ENCODE peak calls at places on chromosomes 4 and X, in six cellular contexts. O is ovary; H is hepatocyte; E is neural progenitor cell; X is CD4-positive, alpha-beta T cell; Q is HFF-Myc. P is an unnamed sample.

GRCh38 chr4:89119166-89119565 is 7.8 kb downstream of the TIGD2 start:
- DNase-seq in O (no peak), H (no peak), E (no peak), X (no peak), Q (no peak), P (peak)

GRCh38 chr4:11814758-11815157 is 386.1 kb upstream of the HS3ST1 start:
- DNase-seq in O (no peak), H (no peak), E (no peak), X (no peak), Q (no peak), P (peak)

GRCh38 chr4:86032476-86033022 is 327.3 kb downstream of the MAPK10 start:
- DNase-seq in O (no peak), H (peak), E (no peak), X (no peak), Q (no peak), P (peak)

GRCh38 chr4:27318740-27319139 is 458.1 kb downstream of the STIM2 start:
- DNase-seq in O (no peak), H (peak), E (peak), X (no peak), Q (peak), P (peak)

GRCh38 chr4:59583845-59584568 is 1616.1 kb upstream of the ADGRL3 start:
- DNase-seq in O (no peak), H (no peak), E (no peak), X (no peak), Q (no peak), P (no peak)

GRCh38 chrX:9164535-9165425 is 130.9 kb upstream of the FAM9B start:
- DNase-seq in O (no peak), H (no peak), E (no peak), X (no peak), Q (no peak), P (peak)

GRCh38 chr4:138092060-138092459 is 150.1 kb downstream of the SLC7A11 start:
- DNase-seq in O (no peak), H (no peak), E (no peak), X (no peak), Q (no peak), P (no peak)

GRCh38 chr4:152165851-152166250 is 370.0 kb downstream of the FBXW7 start:
- DNase-seq in O (no peak), H (no peak), E (no peak), X (no peak), Q (no peak), P (no peak)

GRCh38 chr4:182478475-182478874 is 235.3 kb downstream of the TENM3 start:
- DNase-seq in O (no peak), H (peak), E (peak), X (no peak), Q (peak), P (peak)

GRCh38 chr4:48781968-48782367 is 1.9 kb upstream of the FRYL start:
- DNase-seq in O (no peak), H (no peak), E (no peak), X (no peak), Q (no peak), P (no peak)

GRCh38 chr4:27084685-27085356 is 224.2 kb downstream of the STIM2 start:
- DNase-seq in O (peak), H (peak), E (peak), X (no peak), Q (no peak), P (peak)

GRCh38 chr4:45946699-45947098 is 177.2 kb downstream of the GABRG1 start:
- DNase-seq in O (no peak), H (no peak), E (no peak), X (no peak), Q (no peak), P (no peak)

GRCh38 chrX:14032383-14032782 is 2.7 kb upstream of the GEMIN8 start:
- DNase-seq in O (peak), H (peak), E (peak), X (peak), Q (no peak), P (peak)

GRCh38 chr4:176593943-176594342 is 198.8 kb downstream of the VEGFC start:
- DNase-seq in O (no peak), H (no peak), E (no peak), X (no peak), Q (no peak), P (no peak)

GRCh38 chr4:142044271-142044670 is 407.9 kb downstream of the IL15 start:
- DNase-seq in O (no peak), H (no peak), E (no peak), X (no peak), Q (peak), P (peak)

GRCh38 chr4:101790521-101791188 is at the start of gene BANK1:
- DNase-seq in O (no peak), H (peak), E (peak), X (peak), Q (no peak), P (peak)

GRCh38 chrX:53223955-53224859 is 800 bp downstream of the KDM5C start:
- DNase-seq in O (no peak), H (peak), E (peak), X (peak), Q (no peak), P (peak)

GRCh38 chrX:100931218-100931924 is 2.7 kb upstream of the XKRX start:
- DNase-seq in O (no peak), H (no peak), E (no peak), X (no peak), Q (no peak), P (no peak)

GRCh38 chr4:38275331-38275821 is 315.2 kb downstream of the PTTG2 start:
- DNase-seq in O (no peak), H (peak), E (no peak), X (no peak), Q (no peak), P (no peak)

GRCh38 chrX:11530621-11531020 is 135.1 kb downstream of the ARHGAP6 start:
- DNase-seq in O (peak), H (no peak), E (no peak), X (no peak), Q (no peak), P (no peak)

GRCh38 chrX:3485727-3486126 is 139.3 kb upstream of the MXRA5 start:
- DNase-seq in O (no peak), H (no peak), E (no peak), X (no peak), Q (no peak), P (no peak)

GRCh38 chr4:33270403-33270802 is 2550.2 kb downstream of the PCDH7 start:
- DNase-seq in O (no peak), H (no peak), E (no peak), X (no peak), Q (no peak), P (no peak)

GRCh38 chr4:86569103-86569870 is 24.8 kb upstream of the PTPN13 start:
- DNase-seq in O (no peak), H (no peak), E (no peak), X (no peak), Q (no peak), P (no peak)

GRCh38 chr4:116598980-116599789 is 486.2 kb downstream of the TRAM1L1 start:
- DNase-seq in O (no peak), H (no peak), E (no peak), X (no peak), Q (no peak), P (no peak)

GRCh38 chr4:122776916-122777315 is 44.4 kb downstream of the BBS12 start:
- DNase-seq in O (no peak), H (no peak), E (no peak), X (no peak), Q (no peak), P (peak)

GRCh38 chr4:176156656-176157055 is 38.7 kb downstream of the SPATA4 start:
- DNase-seq in O (no peak), H (no peak), E (no peak), X (no peak), Q (peak), P (peak)

GRCh38 chr4:165493359-165493758 is 114.6 kb downstream of the CPE start:
- DNase-seq in O (peak), H (peak), E (peak), X (peak), Q (no peak), P (peak)

GRCh38 chr4:176137626-176138025 is 57.8 kb downstream of the SPATA4 start:
- DNase-seq in O (no peak), H (no peak), E (no peak), X (no peak), Q (peak), P (peak)

GRCh38 chr4:92501456-92501855 is 197.7 kb downstream of the GRID2 start:
- DNase-seq in O (no peak), H (no peak), E (no peak), X (no peak), Q (no peak), P (no peak)

GRCh38 chrX:130125090-130125489 is 14.8 kb upstream of the ELF4 start:
- DNase-seq in O (peak), H (peak), E (no peak), X (no peak), Q (no peak), P (peak)

GRCh38 chr4:87848622-87849351 is 16.0 kb downstream of the MEPE start:
- DNase-seq in O (peak), H (peak), E (peak), X (peak), Q (peak), P (peak)

GRCh38 chr4:152269448-152270191 is 266.3 kb downstream of the FBXW7 start:
- DNase-seq in O (no peak), H (no peak), E (no peak), X (no peak), Q (no peak), P (no peak)

GRCh38 chr4:30722092-30722915 is 2.1 kb downstream of the PCDH7 start:
- DNase-seq in O (peak), H (peak), E (peak), X (no peak), Q (no peak), P (no peak)

GRCh38 chr4:38857354-38858096 is 908 bp upstream of the TLR6 start:
- DNase-seq in O (no peak), H (peak), E (no peak), X (no peak), Q (no peak), P (peak)

GRCh38 chrX:139559383-139560042 is 29.0 kb downstream of the F9 start:
- DNase-seq in O (no peak), H (peak), E (peak), X (no peak), Q (no peak), P (peak)

GRCh38 chrX:110786486-110786885 is 9.1 kb downstream of the CHRDL1 start:
- DNase-seq in O (no peak), H (no peak), E (no peak), X (no peak), Q (no peak), P (no peak)

GRCh38 chr4:145182212-145182611 is 1.8 kb upstream of the OTUD4 start:
- DNase-seq in O (no peak), H (no peak), E (no peak), X (no peak), Q (no peak), P (no peak)

GRCh38 chr4:145179201-145179860 is 1.1 kb downstream of the OTUD4 start:
- DNase-seq in O (peak), H (peak), E (peak), X (peak), Q (no peak), P (peak)

GRCh38 chr4:145181091-145181501 is 707 bp upstream of the OTUD4 start:
- DNase-seq in O (no peak), H (no peak), E (no peak), X (no peak), Q (no peak), P (no peak)

GRCh38 chr4:145178740-145179139 is 1.6 kb downstream of the OTUD4 start:
- DNase-seq in O (no peak), H (no peak), E (no peak), X (no peak), Q (no peak), P (no peak)

GRCh38 chr4:145180298-145181090 is at the start of gene OTUD4:
- DNase-seq in O (peak), H (peak), E (peak), X (peak), Q (peak), P (peak)
- TF ChIP-seq CTCF in O (no peak), H (peak), E (peak), X (no peak), Q (no peak), P (no peak)

GRCh38 chr4:6332669-6333050 is 63.0 kb downstream of the WFS1 start:
- DNase-seq in O (no peak), H (no peak), E (no peak), X (no peak), Q (no peak), P (no peak)

GRCh38 chr4:6333301-6334202 is 63.9 kb downstream of the WFS1 start:
- DNase-seq in O (no peak), H (no peak), E (no peak), X (no peak), Q (no peak), P (peak)

GRCh38 chr4:6335040-6335590 is 65.5 kb downstream of the WFS1 start:
- DNase-seq in O (no peak), H (no peak), E (no peak), X (no peak), Q (no peak), P (no peak)

GRCh38 chr4:6336166-6336565 is 66.5 kb downstream of the WFS1 start:
- DNase-seq in O (no peak), H (no peak), E (no peak), X (no peak), Q (no peak), P (no peak)

GRCh38 chr4:6334203-6334887 is 64.7 kb downstream of the WFS1 start:
- DNase-seq in O (no peak), H (no peak), E (no peak), X (no peak), Q (no peak), P (no peak)
- TF ChIP-seq CTCF in O (no peak), H (no peak), E (no peak), X (no peak), Q (no peak), P (no peak)

DNA sequence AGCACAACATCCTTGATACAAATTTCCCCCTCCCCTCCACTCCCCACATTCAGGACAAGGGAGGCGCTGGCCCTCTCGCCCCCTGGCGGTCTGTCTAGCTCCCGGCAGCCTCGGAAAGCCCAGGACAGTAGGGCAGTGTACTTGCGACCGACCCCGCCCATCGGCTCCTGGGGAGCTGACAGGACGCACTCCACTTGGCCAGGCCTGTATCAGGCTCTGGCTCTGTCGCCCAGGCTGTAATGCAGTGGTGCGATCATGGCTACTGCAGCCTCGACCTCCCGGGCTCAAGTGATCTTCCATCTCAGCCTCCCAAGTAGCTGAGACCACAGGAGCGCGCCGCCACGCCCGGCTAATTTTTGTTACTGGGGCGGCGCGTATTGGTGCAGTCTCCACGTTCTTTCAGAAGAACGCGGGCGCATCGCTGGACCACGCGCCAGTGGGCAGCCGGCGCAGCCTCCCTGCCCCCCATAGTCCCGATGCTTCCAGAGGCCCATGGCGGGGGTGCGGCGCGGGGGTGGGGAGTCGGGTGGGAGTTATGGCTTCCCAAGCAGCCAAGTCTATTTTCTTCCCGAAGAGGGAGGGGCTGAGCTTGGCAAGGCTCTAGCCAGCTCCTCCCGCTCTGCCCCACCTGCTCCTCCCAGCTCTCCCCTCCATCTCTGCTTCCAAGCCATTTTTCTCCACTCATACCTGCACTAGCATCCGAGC is 7.8 kb upstream of the AKAP14 start:
- DNase-seq in O (peak), H (peak), E (peak), X (peak), Q (no peak), P (peak)
- TF ChIP-seq CTCF in O (no peak), H (peak), E (peak), X (peak), Q (peak), P (peak)

DNA sequence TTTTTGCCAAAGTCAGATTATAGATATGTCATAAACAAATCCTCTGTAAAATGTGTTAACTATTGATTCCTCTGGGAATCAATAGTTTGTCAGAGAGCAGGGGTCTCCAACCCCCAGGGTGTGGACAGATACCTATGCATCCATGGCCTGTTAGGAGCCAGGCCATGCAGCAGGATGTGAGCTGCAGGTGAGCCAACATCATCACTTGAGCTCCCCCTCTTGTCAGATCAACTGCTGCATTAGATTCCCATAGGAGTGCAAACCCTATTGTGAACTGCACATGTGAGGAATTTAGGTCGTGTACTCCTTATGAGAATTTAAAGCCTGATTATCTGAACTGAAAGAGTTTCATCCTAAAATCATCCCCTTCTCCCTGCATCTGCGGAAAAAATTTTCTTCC is 1365.4 kb downstream of the ARAP2 start:
- DNase-seq in O (no peak), H (no peak), E (no peak), X (no peak), Q (no peak), P (no peak)
- TF ChIP-seq CTCF in O (no peak), H (peak), E (peak), X (no peak), Q (no peak), P (no peak)

DNA sequence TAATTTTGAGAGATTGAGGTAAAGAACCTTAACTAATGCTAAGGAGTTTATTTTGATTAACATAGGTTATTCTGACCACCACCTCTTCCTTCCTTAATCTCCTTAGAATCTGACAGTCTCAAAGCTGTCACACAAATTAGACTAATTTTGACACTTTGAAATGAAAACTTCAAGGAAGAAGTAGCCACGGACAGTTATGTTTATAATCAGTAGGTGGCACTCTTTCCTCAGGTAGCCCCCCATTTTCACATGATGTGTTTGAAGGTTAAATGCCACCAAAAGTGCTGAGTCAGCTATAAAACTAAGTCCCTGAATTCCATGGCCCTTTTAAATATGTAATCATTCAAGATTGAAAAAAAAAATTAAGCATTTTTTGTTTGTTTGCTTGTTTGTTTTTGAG is 22.4 kb downstream of the TMEM33 start:
- DNase-seq in O (no peak), H (peak), E (peak), X (no peak), Q (no peak), P (peak)
- TF ChIP-seq CTCF in O (no peak), H (peak), E (peak), X (peak), Q (no peak), P (peak)

DNA sequence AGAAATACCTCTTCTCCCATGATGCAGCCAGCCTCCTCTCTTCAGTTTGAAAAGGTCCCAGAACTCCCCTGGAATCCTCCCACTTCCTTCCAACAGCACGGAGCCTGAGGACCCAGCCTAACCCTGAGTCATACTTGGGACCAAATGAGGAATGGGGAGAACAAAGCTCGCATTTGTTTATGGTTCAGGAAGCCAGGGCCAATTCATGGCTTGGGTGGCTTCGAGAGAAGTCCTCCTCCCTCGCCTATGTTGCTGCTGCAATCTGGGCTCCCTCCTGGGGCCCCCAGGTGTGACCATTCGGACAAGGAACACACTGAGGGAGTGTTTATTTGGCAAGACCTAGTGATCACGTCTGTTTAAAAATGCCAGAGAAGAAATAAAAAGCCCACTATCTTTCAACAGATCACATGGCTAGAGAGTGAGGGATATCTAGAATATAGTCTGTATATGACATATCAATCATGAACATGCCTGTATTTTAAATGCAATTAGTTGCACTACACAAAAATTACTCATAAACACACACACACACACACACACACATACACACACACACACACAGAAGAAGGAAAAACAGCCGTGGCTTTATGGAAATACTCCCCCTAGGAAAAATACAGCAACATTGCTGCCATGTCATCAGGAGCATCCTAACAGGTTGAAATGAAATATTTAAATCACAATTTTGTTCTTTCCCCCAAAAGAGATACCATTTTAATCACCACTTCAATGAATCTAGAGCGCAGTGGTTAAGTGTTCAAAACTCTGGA is 155.7 kb upstream of the MAP3K15 start:
- DNase-seq in O (no peak), H (peak), E (peak), X (no peak), Q (peak), P (peak)
- TF ChIP-seq CTCF in O (no peak), H (no peak), E (no peak), X (no peak), Q (no peak), P (peak)

GRCh38 chr4:132230025-132230424 is 919.1 kb upstream of the PCDH10 start:
- DNase-seq in O (no peak), H (no peak), E (no peak), X (no peak), Q (no peak), P (no peak)

GRCh38 chr4:132228676-132229075 is 920.4 kb upstream of the PCDH10 start:
- DNase-seq in O (no peak), H (no peak), E (no peak), X (no peak), Q (no peak), P (no peak)

GRCh38 chr4:132227349-132228165 is 921.5 kb upstream of the PCDH10 start:
- DNase-seq in O (no peak), H (peak), E (peak), X (no peak), Q (no peak), P (peak)
- TF ChIP-seq CTCF in O (no peak), H (peak), E (peak), X (no peak), Q (peak), P (peak)